ENCODE peak calls at places on chromosomes 5 and 9, in six cellular contexts. Q is pancreas, C is nephron progenitor cell, O is BE2C, I is GM13977, M is Panc1. Z is an unnamed sample.

GRCh38 chr5:62126090-62126489 is 179.9 kb upstream of the KIF2A start:
- DNase-seq in Q (no peak), C (no peak), O (no peak), I (no peak), M (no peak), Z (no peak)

GRCh38 chr5:7405277-7405676 is 9.3 kb downstream of the ADCY2 start:
- DNase-seq in Q (no peak), C (no peak), O (no peak), I (no peak), M (no peak), Z (no peak)

GRCh38 chr5:114185274-114185673 is 176.6 kb upstream of the KCNN2 start:
- DNase-seq in Q (no peak), C (peak), O (peak), I (no peak), M (no peak), Z (no peak)

GRCh38 chr5:14174235-14174636 is 31.1 kb downstream of the TRIO start:
- DNase-seq in Q (no peak), C (peak), O (no peak), I (no peak), M (no peak), Z (no peak)

GRCh38 chr5:1244976-1245375 is 19.8 kb downstream of the SLC6A18 start:
- DNase-seq in Q (no peak), C (no peak), O (no peak), I (no peak), M (no peak), Z (no peak)

GRCh38 chr9:20271107-20271506 is 351.2 kb downstream of the MLLT3 start:
- DNase-seq in Q (no peak), C (peak), O (no peak), I (no peak), M (no peak), Z (no peak)

GRCh38 chr9:98429613-98430012 is 174.2 kb upstream of the TBC1D2 start:
- DNase-seq in Q (no peak), C (no peak), O (no peak), I (no peak), M (no peak), Z (no peak)

GRCh38 chr5:115423051-115423450 is 121.5 kb downstream of the FEM1C start:
- DNase-seq in Q (no peak), C (no peak), O (no peak), I (no peak), M (no peak), Z (no peak)

GRCh38 chr5:34053133-34053532 is 10.1 kb upstream of the C1QTNF3 start:
- DNase-seq in Q (no peak), C (no peak), O (no peak), I (no peak), M (no peak), Z (no peak)

GRCh38 chr5:59628062-59628828 is 265.3 kb downstream of the PDE4D start:
- DNase-seq in Q (no peak), C (no peak), O (no peak), I (no peak), M (no peak), Z (no peak)

GRCh38 chr5:73605223-73606087 is 20.5 kb upstream of the ARHGEF28 start:
- DNase-seq in Q (peak), C (no peak), O (no peak), I (no peak), M (no peak), Z (no peak)

GRCh38 chr5:61933787-61934626 is 372.0 kb upstream of the KIF2A start:
- DNase-seq in Q (peak), C (peak), O (peak), I (peak), M (peak), Z (peak)

GRCh38 chr9:113488490-113488889 is 25.0 kb downstream of the RGS3 start:
- DNase-seq in Q (no peak), C (no peak), O (no peak), I (no peak), M (no peak), Z (no peak)

GRCh38 chr9:76188905-76189304 is 205.3 kb downstream of the RFK start:
- DNase-seq in Q (no peak), C (no peak), O (no peak), I (no peak), M (no peak), Z (no peak)

GRCh38 chr5:113520429-113520828 is 6.9 kb downstream of the YTHDC2 start:
- DNase-seq in Q (no peak), C (no peak), O (no peak), I (peak), M (no peak), Z (peak)

GRCh38 chr5:169576181-169576598 is 7.4 kb upstream of the SPDL1 start:
- DNase-seq in Q (no peak), C (no peak), O (no peak), I (no peak), M (no peak), Z (no peak)

GRCh38 chr9:20512636-20513035 is 109.7 kb downstream of the MLLT3 start:
- DNase-seq in Q (no peak), C (no peak), O (no peak), I (no peak), M (no peak), Z (no peak)

GRCh38 chr5:90873033-90873517 is 314.5 kb downstream of the ADGRV1 start:
- DNase-seq in Q (no peak), C (no peak), O (peak), I (no peak), M (no peak), Z (no peak)

GRCh38 chr9:135179041-135179440 is 91.6 kb downstream of the OLFM1 start:
- DNase-seq in Q (no peak), C (no peak), O (no peak), I (no peak), M (no peak), Z (no peak)

DNA sequence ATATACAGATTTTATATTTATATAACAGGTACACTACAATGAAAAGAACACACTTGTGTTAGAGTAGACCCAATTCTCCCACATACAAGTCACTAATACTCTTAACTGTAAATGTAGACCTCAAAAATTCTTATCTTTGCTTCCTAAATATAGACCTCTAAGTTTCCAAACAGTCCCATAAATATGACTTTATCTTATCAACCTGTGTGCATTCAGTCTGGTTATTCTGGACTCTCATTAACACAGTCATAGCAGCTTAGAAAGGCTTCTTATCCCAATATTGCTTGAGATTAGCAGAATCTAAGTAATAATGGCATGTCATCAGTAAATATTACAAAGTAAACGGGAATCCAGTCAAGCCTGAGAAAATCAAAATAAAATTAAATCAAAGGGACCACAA is 161.1 kb downstream of the FBXL17 start:
- DNase-seq in Q (no peak), C (no peak), O (no peak), I (no peak), M (no peak), Z (no peak)
- TF ChIP-seq CTCF in Q (no peak), C (no peak), O (no peak), I (no peak), M (no peak), Z (no peak)

GRCh38 chr5:96112123-96112670 is 150.5 kb upstream of the ELL2 start:
- DNase-seq in Q (no peak), C (no peak), O (no peak), I (no peak), M (no peak), Z (no peak)
- TF ChIP-seq CTCF in Q (no peak), C (no peak), O (no peak), I (no peak), M (no peak), Z (no peak)

DNA sequence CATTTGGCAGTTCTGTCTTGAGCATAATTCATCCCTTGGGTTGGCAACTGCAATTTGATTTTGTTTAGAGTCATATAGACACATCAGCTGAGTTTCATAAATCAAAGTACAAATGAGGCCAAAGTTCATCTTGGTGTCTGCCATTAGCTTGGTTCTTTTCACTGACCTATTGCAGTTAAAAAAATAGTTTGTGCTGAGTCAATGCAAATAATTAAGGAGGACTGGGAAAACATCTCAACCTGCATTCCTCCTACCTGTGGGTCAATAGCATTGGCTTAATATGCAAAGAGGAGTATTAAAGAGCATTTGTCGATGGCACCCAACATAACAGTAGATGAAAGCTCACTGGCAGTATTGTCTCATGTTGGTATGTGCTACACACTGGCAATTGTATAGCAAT is 1.6 kb downstream of the PKD2L2 start:
- DNase-seq in Q (no peak), C (no peak), O (no peak), I (no peak), M (no peak), Z (no peak)
- TF ChIP-seq CTCF in Q (no peak), C (no peak), O (no peak), I (no peak), M (no peak), Z (no peak)

GRCh38 chr5:148125641-148126040 is 42.7 kb upstream of the SPINK14 start:
- DNase-seq in Q (no peak), C (no peak), O (no peak), I (no peak), M (no peak), Z (no peak)
- TF ChIP-seq CTCF in Q (no peak), C (peak), O (peak), I (no peak), M (peak), Z (no peak)

GRCh38 chr5:110790673-110791072 is 51.9 kb downstream of the SLC25A46 start:
- DNase-seq in Q (no peak), C (no peak), O (no peak), I (no peak), M (no peak), Z (no peak)
- TF ChIP-seq CTCF in Q (no peak), C (no peak), O (peak), I (no peak), M (peak), Z (no peak)

DNA sequence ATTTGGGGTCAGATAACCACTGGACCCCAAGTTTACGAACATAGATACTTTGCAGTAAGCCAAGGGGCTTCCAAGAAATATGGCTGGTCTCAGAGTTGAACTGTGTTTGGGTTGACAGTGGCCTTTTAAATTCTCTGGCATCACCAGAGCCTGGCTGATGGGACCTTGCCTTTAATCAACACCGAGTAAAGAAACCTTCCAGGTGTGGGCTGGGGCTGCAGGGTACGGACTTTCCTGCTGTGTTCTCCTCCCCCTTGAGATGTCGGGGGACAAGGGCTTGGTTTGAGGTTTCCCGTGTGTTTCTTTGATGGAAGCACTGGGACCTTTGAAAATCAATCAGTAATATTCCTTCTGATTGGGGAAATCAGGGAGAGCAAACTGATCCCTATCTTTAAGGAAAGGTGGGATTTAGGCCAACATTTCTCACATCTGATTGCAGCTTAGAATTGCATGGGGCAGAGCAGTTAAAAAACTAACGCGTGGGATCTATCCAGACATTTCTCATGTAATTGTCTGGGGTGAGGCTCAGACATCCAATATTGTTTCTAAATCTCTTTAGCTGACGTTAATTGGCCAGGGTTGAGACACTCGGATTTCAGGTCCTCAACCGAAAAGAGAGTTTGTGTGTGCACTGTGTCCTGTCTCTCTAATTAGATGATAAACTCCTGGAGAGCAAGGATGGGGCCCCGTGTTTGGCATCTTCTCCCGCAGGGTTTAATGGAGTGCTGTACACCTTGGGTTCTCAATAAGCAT is 139.9 kb downstream of the MTX3 start:
- DNase-seq in Q (no peak), C (no peak), O (no peak), I (no peak), M (no peak), Z (no peak)
- TF ChIP-seq CTCF in Q (no peak), C (no peak), O (no peak), I (no peak), M (no peak), Z (no peak)

Z was measured in GM10248.